ENCODE peak calls at places on chromosome 22, in six cellular contexts. A is GOT3; Z is GM04504; M is activated CD8-positive, alpha-beta memory T cell treated with anti-CD3 and anti-CD28 coated beads, Interleukin-2, amount 50 U/mL, for 48 hours; H is omental fat pad; X is activated CD4-positive, alpha-beta T cell treated with anti-CD3 and anti-CD28 coated beads, Interleukin-2, amount 50 U/mL, for 1 hour. R is an unnamed sample.

GRCh38 chr22:37215890-37216289 is 3.6 kb upstream of the SSTR3 start:
- DNase-seq in X (no peak), H (no peak), Z (no peak), A (no peak), M (no peak), R (no peak)

GRCh38 chr22:37609240-37610152 is 862 bp downstream of the GGA1 start:
- DNase-seq in M (no peak), A (no peak), H (no peak), Z (no peak), X (no peak), R (peak; percentile 11)

GRCh38 chr22:35023692-35024363 is 42.1 kb upstream of the ISX start:
- DNase-seq in A (no peak), X (peak; percentile 45), M (peak; percentile 95), Z (no peak), H (peak; percentile 64), R (peak; percentile 14)

GRCh38 chr22:28802595-28803087 is 2.3 kb upstream of the XBP1 start:
- DNase-seq in M (no peak), A (no peak), Z (no peak), X (no peak), H (no peak), R (no peak)

GRCh38 chr22:17562906-17563870 is at the start of gene SLC25A18:
- DNase-seq in A (no peak), M (no peak), Z (no peak), H (no peak), X (no peak), R (no peak)

GRCh38 chr22:19419086-19419463 is 12.5 kb downstream of the HIRA start:
- DNase-seq in A (no peak), M (no peak), H (no peak), Z (no peak), X (no peak), R (no peak)

GRCh38 chr22:46233231-46233630 is 16.9 kb downstream of the CDPF1 start:
- DNase-seq in A (peak; percentile 53), X (no peak), H (no peak), M (no peak), Z (no peak), R (peak; percentile 25)

GRCh38 chr22:31451709-31452571 is 37.7 kb downstream of the EIF4ENIF1 start:
- DNase-seq in M (no peak), H (no peak), X (no peak), A (no peak), Z (peak; percentile 20), R (peak; percentile 62)

GRCh38 chr22:28435271-28435825 is 244.3 kb downstream of the TTC28 start:
- DNase-seq in H (no peak), A (no peak), X (no peak), Z (no peak), M (no peak), R (no peak)

GRCh38 chr22:23215294-23216204 is 35.2 kb downstream of the BCR start:
- DNase-seq in M (no peak), Z (no peak), A (no peak), X (no peak), H (no peak), R (no peak)

GRCh38 chr22:33726294-33726711 is 194.0 kb downstream of the LARGE1 start:
- DNase-seq in X (no peak), A (no peak), H (no peak), M (no peak), Z (peak; percentile 25), R (peak; percentile 1)

GRCh38 chr22:36770116-36770945 is 5.6 kb downstream of the IFT27 start:
- DNase-seq in X (no peak), A (no peak), Z (no peak), H (peak; percentile 11), M (no peak), R (no peak)

GRCh38 chr22:47165338-47165931 is 403.0 kb downstream of the TBC1D22A start:
- DNase-seq in H (peak; percentile 0), A (no peak), X (no peak), Z (no peak), M (no peak), R (no peak)

GRCh38 chr22:50287731-50288130 is 17.6 kb upstream of the MAPK11 start:
- DNase-seq in A (no peak), H (no peak), Z (no peak), M (no peak), X (no peak), R (no peak)

GRCh38 chr22:33896801-33897620 is 23.3 kb downstream of the LARGE1 start:
- DNase-seq in Z (no peak), X (no peak), A (no peak), M (no peak), H (no peak), R (no peak)

GRCh38 chr22:34111210-34111824 is 191.0 kb upstream of the LARGE1 start:
- DNase-seq in Z (peak; percentile 0), M (no peak), A (no peak), H (no peak), X (no peak), R (no peak)

GRCh38 chr22:32217465-32217864 is 12.6 kb upstream of the RFPL2 start:
- DNase-seq in M (no peak), A (no peak), H (no peak), X (no peak), Z (no peak), R (no peak)

R was measured in brain microvascular endothelial cell.